ENCODE peak calls at places on chromosomes 16 and 17, in ten cellular contexts. N, Q, A, H, L, M, O, E, K and Z are unnamed samples.

GRCh38 chr16:66457888-66458287 is 30.8 kb downstream of the BEAN1 start:
- DNase-seq in M (peak), O (no peak), A (no peak), Q (no peak), E (peak), H (no peak), N (no peak), L (no peak), K (peak), Z (no peak)

GRCh38 chr16:87240211-87241134 is 76.7 kb downstream of the C16orf95 start:
- DNase-seq in Q (no peak), M (peak), K (no peak), L (no peak), A (no peak), O (no peak), N (no peak), H (no peak), E (peak), Z (no peak)

GRCh38 chr16:58339452-58339938 is 44.7 kb upstream of the PRSS54 start:
- DNase-seq in A (no peak), K (peak), Q (no peak), E (peak), L (no peak), M (peak), N (no peak), H (no peak), O (no peak), Z (no peak)

GRCh38 chr17:40065041-40065770 is 2.4 kb downstream of the THRA start:
- DNase-seq in M (peak), L (no peak), N (no peak), Q (peak), K (peak), H (peak), A (no peak), O (no peak), E (peak), Z (no peak)

GRCh38 chr17:55242481-55242880 is 22.3 kb upstream of the HLF start:
- DNase-seq in O (no peak), N (no peak), E (no peak), Q (no peak), K (no peak), M (no peak), L (no peak), H (no peak), A (no peak), Z (no peak)

GRCh38 chr17:59785091-59785799 is 77.8 kb downstream of the VMP1 start:
- DNase-seq in A (no peak), O (no peak), H (no peak), K (no peak), E (no peak), M (no peak), N (no peak), L (no peak), Q (no peak), Z (no peak)

GRCh38 chr17:44920565-44920940 is 5.3 kb upstream of the GFAP start:
- DNase-seq in N (no peak), O (no peak), A (no peak), H (no peak), K (no peak), Q (no peak), E (no peak), M (no peak), L (no peak), Z (no peak)

GRCh38 chr17:11539637-11540036 is 58.6 kb upstream of the DNAH9 start:
- DNase-seq in L (no peak), M (no peak), E (no peak), A (no peak), H (no peak), Q (no peak), N (no peak), O (no peak), K (no peak), Z (no peak)

GRCh38 chr16:88282221-88283041 is 100.3 kb upstream of the ZNF469 start:
- DNase-seq in K (no peak), O (no peak), N (no peak), Q (no peak), L (no peak), H (peak), M (no peak), A (no peak), E (no peak), Z (no peak)

GRCh38 chr17:81019563-81020442 is 15.1 kb upstream of the BAIAP2 start:
- DNase-seq in N (no peak), H (no peak), E (no peak), A (peak), K (no peak), Q (no peak), L (peak), M (no peak), O (no peak), Z (no peak)

GRCh38 chr17:81016575-81016974 is 18.4 kb upstream of the BAIAP2 start:
- DNase-seq in A (no peak), L (no peak), K (no peak), M (no peak), H (no peak), O (no peak), N (no peak), E (no peak), Q (no peak), Z (no peak)

GRCh38 chr17:81020443-81020766 is 14.5 kb upstream of the BAIAP2 start:
- DNase-seq in H (no peak), N (no peak), A (no peak), E (no peak), M (no peak), Q (no peak), K (no peak), L (no peak), O (no peak), Z (no peak)

GRCh38 chr17:81020767-81021497 is 14.0 kb upstream of the BAIAP2 start:
- DNase-seq in N (no peak), A (peak), H (no peak), L (peak), E (peak), K (no peak), Q (no peak), M (peak), O (no peak), Z (peak)

DNA sequence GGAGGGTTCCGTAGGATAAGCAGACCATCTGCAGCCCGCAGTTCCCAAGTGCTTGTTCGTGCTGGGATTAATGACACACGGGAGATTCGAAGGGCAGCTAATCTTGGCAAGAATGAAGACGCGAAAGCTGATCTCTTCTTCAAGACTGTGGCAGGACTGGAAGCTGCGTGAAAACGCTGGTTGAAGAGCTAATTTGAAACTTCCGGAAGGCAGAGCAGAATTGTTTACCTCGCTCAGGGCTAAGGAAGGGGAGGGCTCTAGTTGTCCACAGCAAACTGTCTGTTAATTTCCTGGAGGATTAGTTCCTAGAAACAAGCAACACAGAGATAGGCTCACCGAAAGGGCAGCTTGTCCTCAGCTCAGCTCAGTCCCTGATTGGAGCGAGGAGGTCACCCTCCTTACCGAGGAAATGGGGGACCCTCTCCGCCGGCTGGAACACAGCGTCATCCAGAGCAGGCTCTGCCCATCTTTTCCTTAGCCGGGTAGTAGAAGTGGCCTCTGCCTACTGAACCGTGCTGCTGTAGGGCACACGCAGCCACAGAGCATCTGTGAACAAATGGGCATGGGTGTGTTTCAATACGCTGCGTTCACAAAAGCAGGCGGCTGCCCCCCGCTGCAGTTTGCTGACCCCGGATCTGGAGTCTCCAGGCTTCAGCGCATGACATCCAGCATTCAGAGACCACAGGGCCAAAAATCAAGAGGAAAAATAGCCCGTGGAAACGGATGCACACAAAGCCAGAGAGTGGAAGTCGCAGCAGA is 16.7 kb upstream of the BAIAP2 start:
- DNase-seq in H (no peak), M (peak), L (no peak), N (peak), K (peak), O (no peak), E (peak), A (peak), Q (peak), Z (no peak)
- H3K27ac ChIP-seq in H (peak), M (peak), L (peak), N (peak), K (peak), O (no peak), E (no peak), A (peak), Q (peak), Z (peak)

GRCh38 chr17:78769200-78769773 is 12.8 kb downstream of the CYTH1 start:
- DNase-seq in H (no peak), K (no peak), N (no peak), E (no peak), O (no peak), A (no peak), Q (no peak), L (no peak), M (no peak), Z (no peak)
- H3K27ac ChIP-seq in H (no peak), K (no peak), N (peak), E (no peak), O (no peak), A (peak), Q (no peak), L (no peak), M (no peak), Z (no peak)

GRCh38 chr17:78113804-78114785 is 14.5 kb downstream of the TMC6 start:
- DNase-seq in E (no peak), N (no peak), O (no peak), Q (no peak), L (peak), M (no peak), K (no peak), A (no peak), H (no peak), Z (no peak)

GRCh38 chr17:78118801-78119241 is 9.7 kb downstream of the TMC6 start:
- DNase-seq in H (no peak), K (no peak), N (no peak), M (no peak), E (no peak), O (no peak), A (no peak), Q (no peak), L (peak), Z (no peak)

GRCh38 chr17:78114831-78115723 is 13.5 kb downstream of the TMC6 start:
- DNase-seq in M (no peak), K (no peak), E (no peak), H (no peak), N (no peak), A (no peak), O (no peak), Q (no peak), L (peak), Z (peak)

GRCh38 chr17:78117027-78117981 is 11.3 kb downstream of the TMC6 start:
- DNase-seq in H (no peak), K (peak), L (peak), Q (no peak), N (no peak), O (no peak), M (peak), A (no peak), E (no peak), Z (peak)

DNA sequence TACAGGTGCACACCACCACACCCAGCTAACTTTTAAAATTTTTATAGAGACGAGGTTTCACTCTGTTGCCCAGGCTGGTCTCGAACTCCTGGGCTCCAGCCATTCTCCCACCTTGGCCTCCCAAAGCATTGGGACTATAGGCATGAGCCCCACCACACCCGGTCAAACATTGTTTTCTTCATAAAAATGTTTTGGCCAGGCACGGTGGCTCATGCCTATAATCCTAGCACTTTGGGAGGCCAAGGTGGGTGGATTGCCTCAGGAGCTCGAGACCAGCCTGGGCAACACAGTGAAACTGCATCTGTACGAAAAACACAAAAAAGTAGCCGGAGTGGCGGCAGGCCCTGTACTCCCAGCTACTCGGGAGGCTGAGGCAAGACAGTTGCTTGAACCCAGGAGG is 12.1 kb downstream of the TMC6 start:
- DNase-seq in K (no peak), A (no peak), N (no peak), O (no peak), H (no peak), Q (no peak), L (no peak), E (no peak), M (no peak), Z (no peak)
- H3K27ac ChIP-seq in K (no peak), A (no peak), N (no peak), O (no peak), H (no peak), Q (no peak), L (no peak), E (no peak), M (no peak), Z (peak)

DNA sequence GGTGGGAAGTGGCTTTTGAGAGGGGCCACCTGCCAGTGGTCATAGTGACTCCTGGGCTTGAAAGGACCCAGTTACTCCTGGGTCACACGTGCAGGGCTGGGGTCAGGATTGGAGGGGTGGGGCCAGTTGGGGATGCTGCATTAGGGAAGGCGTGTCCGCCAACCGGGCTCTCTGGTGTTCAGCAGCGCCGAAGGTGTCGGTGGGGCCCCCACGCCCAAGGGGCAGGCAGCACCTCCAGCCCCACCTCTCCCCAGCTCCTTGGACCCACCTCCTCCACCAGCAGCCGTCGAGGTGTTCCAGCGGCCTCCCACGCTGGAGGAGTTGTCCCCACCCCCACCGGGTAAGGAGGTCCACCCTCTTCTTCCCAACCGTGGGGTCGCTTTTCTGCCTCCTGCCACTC is 9.5 kb downstream of the ABI3 start:
- DNase-seq in A (no peak), L (no peak), H (no peak), Q (no peak), E (no peak), O (no peak), M (no peak), K (no peak), N (no peak), Z (no peak)
- H3K27ac ChIP-seq in A (no peak), L (no peak), H (no peak), Q (no peak), E (no peak), O (no peak), M (no peak), K (no peak), N (no peak), Z (no peak)

DNA sequence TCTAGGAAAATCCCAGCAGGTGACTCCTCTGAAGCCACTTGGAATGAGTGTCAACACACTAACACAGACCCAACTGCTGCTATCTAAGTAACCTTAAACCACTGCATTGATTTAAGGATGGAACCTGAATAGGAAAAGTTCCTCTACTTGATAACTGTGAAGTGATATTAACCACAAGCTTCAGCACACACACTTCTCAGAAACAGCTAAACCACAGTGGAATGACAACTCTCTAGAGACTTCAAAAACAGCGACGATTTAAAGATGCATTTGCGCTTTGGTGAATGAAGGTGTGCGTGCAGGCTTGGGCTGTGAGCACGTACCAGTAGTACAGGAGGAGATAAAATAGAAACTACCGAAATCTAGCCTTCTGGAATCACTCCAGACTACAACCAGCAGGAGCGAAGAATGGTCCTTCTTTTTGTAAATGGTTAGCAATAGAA is 137.6 kb upstream of the CORO6 start:
- DNase-seq in N (peak), E (peak), K (peak), H (peak), O (no peak), L (peak), A (no peak), Q (no peak), M (peak), Z (no peak)
- H3K27ac ChIP-seq in N (peak), E (no peak), K (no peak), H (no peak), O (peak), L (peak), A (peak), Q (no peak), M (peak), Z (peak)